ENCODE peak calls at places on chromosome 14, in seven cellular contexts. One of them, this sample, is unnamed.

GRCh38 chr14:78902010-78902623 is 731.9 kb downstream of the NRXN3 start:
- DNase-seq in neuronal stem cell: peak
- DNase-seq in mesendoderm: peak
- DNase-seq in IMR-90: peak
- DNase-seq in H9: peak
- DNase-seq in trophoblast cell: peak
- DNase-seq in H1: peak
- DNase-seq in this sample: peak

GRCh38 chr14:83994020-83994419 is 1535.9 kb upstream of the FLRT2 start:
- DNase-seq in neuronal stem cell: no peak
- DNase-seq in mesendoderm: no peak
- DNase-seq in IMR-90: peak
- DNase-seq in H9: no peak
- DNase-seq in trophoblast cell: no peak
- DNase-seq in H1: no peak
- DNase-seq in this sample: peak

GRCh38 chr14:54002653-54003052 is 46.0 kb upstream of the BMP4 start:
- DNase-seq in neuronal stem cell: no peak
- DNase-seq in mesendoderm: no peak
- DNase-seq in IMR-90: peak
- DNase-seq in H9: no peak
- DNase-seq in trophoblast cell: peak
- DNase-seq in H1: no peak
- DNase-seq in this sample: peak

GRCh38 chr14:56120091-56120632 is 2.0 kb downstream of the PELI2 start:
- DNase-seq in neuronal stem cell: no peak
- DNase-seq in mesendoderm: peak
- DNase-seq in IMR-90: peak
- DNase-seq in H9: no peak
- DNase-seq in trophoblast cell: no peak
- DNase-seq in H1: no peak
- DNase-seq in this sample: peak

GRCh38 chr14:100889641-100890040 is 13.9 kb downstream of the RTL1 start:
- DNase-seq in neuronal stem cell: no peak
- DNase-seq in mesendoderm: no peak
- DNase-seq in IMR-90: no peak
- DNase-seq in H9: no peak
- DNase-seq in trophoblast cell: no peak
- DNase-seq in H1: no peak
- DNase-seq in this sample: no peak

GRCh38 chr14:89675590-89675989 is 258.6 kb upstream of the FOXN3 start:
- DNase-seq in neuronal stem cell: no peak
- DNase-seq in mesendoderm: no peak
- DNase-seq in IMR-90: no peak
- DNase-seq in H9: no peak
- DNase-seq in trophoblast cell: no peak
- DNase-seq in H1: no peak
- DNase-seq in this sample: no peak

GRCh38 chr14:24179961-24180726 is 8.3 kb downstream of the REC8 start:
- DNase-seq in neuronal stem cell: no peak
- DNase-seq in mesendoderm: no peak
- DNase-seq in IMR-90: peak
- DNase-seq in H9: no peak
- DNase-seq in trophoblast cell: no peak
- DNase-seq in H1: no peak
- DNase-seq in this sample: peak

GRCh38 chr14:68663385-68664076 is 129.3 kb downstream of the ZFP36L1 start:
- DNase-seq in neuronal stem cell: no peak
- DNase-seq in mesendoderm: no peak
- DNase-seq in IMR-90: peak
- DNase-seq in H9: no peak
- DNase-seq in trophoblast cell: no peak
- DNase-seq in H1: peak
- DNase-seq in this sample: no peak

GRCh38 chr14:42023452-42023851 is 416.8 kb downstream of the LRFN5 start:
- DNase-seq in neuronal stem cell: no peak
- DNase-seq in mesendoderm: no peak
- DNase-seq in IMR-90: no peak
- DNase-seq in H9: no peak
- DNase-seq in trophoblast cell: no peak
- DNase-seq in H1: no peak
- DNase-seq in this sample: peak

GRCh38 chr14:24274101-24274543 is 2.7 kb upstream of the RABGGTA start:
- DNase-seq in neuronal stem cell: no peak
- DNase-seq in mesendoderm: peak
- DNase-seq in IMR-90: peak
- DNase-seq in H9: no peak
- DNase-seq in trophoblast cell: peak
- DNase-seq in H1: no peak
- DNase-seq in this sample: no peak

GRCh38 chr14:30330452-30330851 is 228.5 kb upstream of the G2E3 start:
- DNase-seq in neuronal stem cell: no peak
- DNase-seq in mesendoderm: no peak
- DNase-seq in IMR-90: no peak
- DNase-seq in H9: no peak
- DNase-seq in trophoblast cell: peak
- DNase-seq in H1: no peak
- DNase-seq in this sample: no peak

GRCh38 chr14:72962829-72963312 is 36.6 kb downstream of the DCAF4 start:
- DNase-seq in neuronal stem cell: peak
- DNase-seq in mesendoderm: peak
- DNase-seq in IMR-90: peak
- DNase-seq in H9: peak
- DNase-seq in trophoblast cell: no peak
- DNase-seq in H1: peak
- DNase-seq in this sample: peak

GRCh38 chr14:37428954-37429353 is 166.1 kb downstream of the FOXA1 start:
- DNase-seq in neuronal stem cell: no peak
- DNase-seq in mesendoderm: no peak
- DNase-seq in IMR-90: no peak
- DNase-seq in H9: no peak
- DNase-seq in trophoblast cell: peak
- DNase-seq in H1: no peak
- DNase-seq in this sample: no peak

GRCh38 chr14:92425101-92425500 is 88.5 kb upstream of the RIN3 start:
- DNase-seq in neuronal stem cell: no peak
- DNase-seq in mesendoderm: peak
- DNase-seq in IMR-90: peak
- DNase-seq in H9: no peak
- DNase-seq in trophoblast cell: peak
- DNase-seq in H1: no peak
- DNase-seq in this sample: peak

DNA sequence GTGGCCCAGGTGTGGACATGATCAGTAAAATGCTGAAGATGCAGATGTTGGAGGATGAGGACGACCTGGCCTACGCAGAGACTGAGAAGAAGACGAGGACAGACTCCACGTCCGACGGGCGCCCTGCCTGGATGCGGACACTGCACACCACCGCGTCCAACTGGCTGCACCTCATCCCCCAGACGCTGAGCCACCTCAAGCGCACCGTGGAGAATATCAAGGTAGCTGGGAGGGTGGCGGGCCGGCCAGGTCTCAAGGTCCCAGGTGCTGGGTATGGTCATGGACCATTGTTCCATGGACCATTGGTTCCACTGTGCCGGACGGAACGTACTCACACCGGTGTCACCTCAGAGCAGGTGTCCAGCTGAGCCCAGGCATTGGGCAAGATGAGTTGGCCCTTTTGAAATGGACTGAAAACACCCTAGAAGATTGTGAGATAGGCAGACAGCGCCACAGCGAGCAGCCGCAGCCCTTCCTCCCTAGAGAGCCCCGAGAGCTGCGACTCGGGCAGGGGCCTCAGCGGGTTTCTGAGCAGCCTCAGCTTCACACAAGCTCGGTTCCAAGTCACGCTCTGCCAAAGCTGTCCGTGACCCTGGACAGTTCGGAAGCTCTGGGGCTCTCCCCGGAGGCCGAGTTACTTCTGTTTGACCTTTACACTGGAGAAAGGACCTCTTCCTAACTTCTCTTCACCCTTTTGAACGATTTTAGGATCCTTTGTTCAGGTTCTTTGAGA is 38.9 kb downstream of the HSP90AA1 start:
- DNase-seq in neuronal stem cell: no peak
- DNase-seq in mesendoderm: no peak
- DNase-seq in IMR-90: no peak
- DNase-seq in H9: no peak
- DNase-seq in trophoblast cell: no peak
- DNase-seq in H1: no peak
- DNase-seq in this sample: no peak
- H2BK120ac ChIP-seq in neuronal stem cell: no peak
- H2BK120ac ChIP-seq in mesendoderm: no peak
- H2BK120ac ChIP-seq in IMR-90: no peak
- H2BK120ac ChIP-seq in H9: no peak
- H2BK120ac ChIP-seq in trophoblast cell: no peak
- H2BK120ac ChIP-seq in H1: no peak
- H2BK120ac ChIP-seq in this sample: no peak

GRCh38 chr14:95071649-95072256 is 85.6 kb downstream of the DICER1 start:
- DNase-seq in neuronal stem cell: peak
- DNase-seq in mesendoderm: no peak
- DNase-seq in IMR-90: no peak
- DNase-seq in H9: no peak
- DNase-seq in trophoblast cell: no peak
- DNase-seq in H1: no peak
- DNase-seq in this sample: no peak
- H2BK120ac ChIP-seq in neuronal stem cell: no peak
- H2BK120ac ChIP-seq in mesendoderm: no peak
- H2BK120ac ChIP-seq in IMR-90: no peak
- H2BK120ac ChIP-seq in H9: no peak
- H2BK120ac ChIP-seq in trophoblast cell: no peak
- H2BK120ac ChIP-seq in H1: no peak
- H2BK120ac ChIP-seq in this sample: no peak

GRCh38 chr14:58354817-58355216 is 40.9 kb upstream of the TOMM20L start:
- DNase-seq in neuronal stem cell: no peak
- DNase-seq in mesendoderm: no peak
- DNase-seq in IMR-90: no peak
- DNase-seq in H9: no peak
- DNase-seq in trophoblast cell: no peak
- DNase-seq in H1: no peak
- DNase-seq in this sample: no peak
- H2BK120ac ChIP-seq in neuronal stem cell: no peak
- H2BK120ac ChIP-seq in mesendoderm: no peak
- H2BK120ac ChIP-seq in IMR-90: no peak
- H2BK120ac ChIP-seq in H9: no peak
- H2BK120ac ChIP-seq in trophoblast cell: no peak
- H2BK120ac ChIP-seq in H1: no peak
- H2BK120ac ChIP-seq in this sample: no peak

DNA sequence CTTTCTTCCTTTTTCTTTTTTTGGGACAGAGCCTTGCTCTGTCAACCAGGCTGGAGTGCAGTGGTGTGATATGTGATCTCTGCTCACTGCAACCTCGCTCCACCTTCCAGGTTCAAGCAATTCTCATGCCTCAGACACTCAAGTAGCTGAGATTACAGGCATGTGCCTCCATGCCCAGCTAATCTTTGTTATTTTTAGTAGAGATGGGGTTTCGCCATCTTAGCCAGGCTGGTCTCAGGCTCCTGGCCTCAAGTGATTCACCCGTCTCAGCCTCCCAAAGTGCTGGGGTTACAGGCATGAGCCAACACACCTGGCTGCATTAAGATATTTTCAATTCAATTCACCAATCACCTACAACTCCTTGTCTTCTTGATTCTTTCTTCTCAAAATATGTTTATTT is 1046.5 kb downstream of the GALC start:
- DNase-seq in neuronal stem cell: no peak
- DNase-seq in mesendoderm: no peak
- DNase-seq in IMR-90: no peak
- DNase-seq in H9: no peak
- DNase-seq in trophoblast cell: no peak
- DNase-seq in H1: no peak
- DNase-seq in this sample: no peak
- H2BK120ac ChIP-seq in neuronal stem cell: no peak
- H2BK120ac ChIP-seq in mesendoderm: no peak
- H2BK120ac ChIP-seq in IMR-90: no peak
- H2BK120ac ChIP-seq in H9: no peak
- H2BK120ac ChIP-seq in trophoblast cell: no peak
- H2BK120ac ChIP-seq in H1: no peak
- H2BK120ac ChIP-seq in this sample: no peak

GRCh38 chr14:97894552-97894951 is 1097.4 kb downstream of the VRK1 start:
- DNase-seq in neuronal stem cell: no peak
- DNase-seq in mesendoderm: no peak
- DNase-seq in IMR-90: no peak
- DNase-seq in H9: no peak
- DNase-seq in trophoblast cell: no peak
- DNase-seq in H1: no peak
- DNase-seq in this sample: no peak
- H2BK120ac ChIP-seq in neuronal stem cell: no peak
- H2BK120ac ChIP-seq in mesendoderm: no peak
- H2BK120ac ChIP-seq in IMR-90: no peak
- H2BK120ac ChIP-seq in H9: no peak
- H2BK120ac ChIP-seq in trophoblast cell: no peak
- H2BK120ac ChIP-seq in H1: no peak
- H2BK120ac ChIP-seq in this sample: no peak

GRCh38 chr14:52129733-52130132 is 60.9 kb upstream of the NID2 start:
- DNase-seq in neuronal stem cell: no peak
- DNase-seq in mesendoderm: no peak
- DNase-seq in IMR-90: no peak
- DNase-seq in H9: no peak
- DNase-seq in trophoblast cell: no peak
- DNase-seq in H1: no peak
- DNase-seq in this sample: peak
- H2BK120ac ChIP-seq in neuronal stem cell: no peak
- H2BK120ac ChIP-seq in mesendoderm: no peak
- H2BK120ac ChIP-seq in IMR-90: peak
- H2BK120ac ChIP-seq in H9: no peak
- H2BK120ac ChIP-seq in trophoblast cell: no peak
- H2BK120ac ChIP-seq in H1: no peak
- H2BK120ac ChIP-seq in this sample: no peak

DNA sequence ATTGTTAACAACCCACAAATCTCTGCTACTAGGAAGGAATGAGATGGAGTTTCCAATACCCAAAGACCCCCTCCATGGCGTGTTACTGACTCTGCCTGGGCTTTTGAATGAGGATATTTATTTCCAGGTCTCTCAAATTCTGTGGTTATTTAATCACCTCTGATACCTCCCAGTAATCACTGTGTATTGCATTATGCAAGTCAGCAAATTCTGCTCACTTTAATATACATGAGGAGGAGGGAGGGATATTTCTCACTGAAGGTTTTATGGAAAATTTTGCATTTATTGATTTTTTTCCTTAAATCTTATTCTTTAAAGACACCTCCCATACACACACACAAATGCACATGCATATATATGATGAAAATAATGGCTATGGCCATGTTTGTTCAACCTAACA is 962.9 kb downstream of the VRK1 start:
- DNase-seq in neuronal stem cell: no peak
- DNase-seq in mesendoderm: no peak
- DNase-seq in IMR-90: no peak
- DNase-seq in H9: no peak
- DNase-seq in trophoblast cell: no peak
- DNase-seq in H1: no peak
- DNase-seq in this sample: no peak
- H2BK120ac ChIP-seq in neuronal stem cell: no peak
- H2BK120ac ChIP-seq in mesendoderm: no peak
- H2BK120ac ChIP-seq in IMR-90: no peak
- H2BK120ac ChIP-seq in H9: no peak
- H2BK120ac ChIP-seq in trophoblast cell: no peak
- H2BK120ac ChIP-seq in H1: no peak
- H2BK120ac ChIP-seq in this sample: no peak

GRCh38 chr14:91092095-91092494 is 21.8 kb upstream of the DGLUCY start:
- DNase-seq in neuronal stem cell: no peak
- DNase-seq in mesendoderm: no peak
- DNase-seq in IMR-90: no peak
- DNase-seq in H9: no peak
- DNase-seq in trophoblast cell: no peak
- DNase-seq in H1: no peak
- DNase-seq in this sample: no peak
- H2BK120ac ChIP-seq in neuronal stem cell: no peak
- H2BK120ac ChIP-seq in mesendoderm: no peak
- H2BK120ac ChIP-seq in IMR-90: no peak
- H2BK120ac ChIP-seq in H9: no peak
- H2BK120ac ChIP-seq in trophoblast cell: no peak
- H2BK120ac ChIP-seq in H1: no peak
- H2BK120ac ChIP-seq in this sample: no peak

This sample was measured in mesenchymal stem cell.